ENCODE peak calls at places on chromosome 15, in eight cellular contexts. H, U, P, J, Y, Z, L and K are unnamed samples.

GRCh38 chr15:94744080-94744793 is 512.9 kb downstream of the MCTP2 start:
- DNase-seq in Z (no peak), U (no peak), Y (no peak), J (no peak), L (no peak), H (no peak), P (no peak), K (no peak)

GRCh38 chr15:52749250-52749649 is 40.9 kb downstream of the ONECUT1 start:
- DNase-seq in L (no peak), Y (no peak), J (no peak), U (no peak), P (no peak), H (no peak), Z (no peak), K (no peak)

GRCh38 chr15:37819191-37819590 is 115.2 kb upstream of the TMCO5A start:
- DNase-seq in Z (no peak), J (no peak), L (no peak), Y (no peak), H (no peak), P (peak), U (no peak), K (no peak)

GRCh38 chr15:32998182-32998581 is 196.3 kb downstream of the FMN1 start:
- DNase-seq in H (no peak), U (no peak), P (no peak), Z (no peak), L (peak), J (no peak), Y (no peak), K (no peak)

GRCh38 chr15:48636511-48636910 is 9.0 kb downstream of the FBN1 start:
- DNase-seq in L (no peak), H (no peak), P (no peak), U (no peak), J (no peak), Z (no peak), Y (no peak), K (no peak)

GRCh38 chr15:71648095-71648494 is 162.3 kb upstream of the NR2E3 start:
- DNase-seq in H (no peak), Y (no peak), Z (no peak), P (no peak), U (no peak), J (no peak), L (no peak), K (no peak)

GRCh38 chr15:71093089-71094024 is 21.9 kb upstream of the THSD4 start:
- DNase-seq in Y (no peak), H (peak), L (peak), Z (no peak), U (no peak), P (peak), J (no peak), K (no peak)

GRCh38 chr15:73578036-73578435 is 55.2 kb downstream of the NPTN start:
- DNase-seq in Y (no peak), U (no peak), L (no peak), Z (no peak), H (peak), J (no peak), P (no peak), K (no peak)

GRCh38 chr15:78438595-78439285 is 724 bp downstream of the IREB2 start:
- DNase-seq in J (no peak), U (no peak), Y (peak), Z (no peak), P (peak), H (no peak), L (peak), K (peak)

GRCh38 chr15:54374184-54374947 is 396.1 kb downstream of the UNC13C start:
- DNase-seq in Z (no peak), J (no peak), L (no peak), U (no peak), P (no peak), H (no peak), Y (peak), K (no peak)

GRCh38 chr15:78012643-78013077 is 64.9 kb downstream of the TBC1D2B start:
- DNase-seq in L (peak), J (no peak), Y (no peak), P (peak), H (peak), U (peak), Z (peak), K (no peak)

GRCh38 chr15:62940755-62941361 is 101.7 kb upstream of the TPM1 start:
- DNase-seq in Y (no peak), Z (peak), P (peak), U (no peak), L (peak), J (peak), H (peak), K (peak)
- H3K4me3 ChIP-seq in Y (no peak), Z (no peak), P (no peak), U (no peak), L (no peak), J (no peak), H (no peak), K (no peak)

DNA sequence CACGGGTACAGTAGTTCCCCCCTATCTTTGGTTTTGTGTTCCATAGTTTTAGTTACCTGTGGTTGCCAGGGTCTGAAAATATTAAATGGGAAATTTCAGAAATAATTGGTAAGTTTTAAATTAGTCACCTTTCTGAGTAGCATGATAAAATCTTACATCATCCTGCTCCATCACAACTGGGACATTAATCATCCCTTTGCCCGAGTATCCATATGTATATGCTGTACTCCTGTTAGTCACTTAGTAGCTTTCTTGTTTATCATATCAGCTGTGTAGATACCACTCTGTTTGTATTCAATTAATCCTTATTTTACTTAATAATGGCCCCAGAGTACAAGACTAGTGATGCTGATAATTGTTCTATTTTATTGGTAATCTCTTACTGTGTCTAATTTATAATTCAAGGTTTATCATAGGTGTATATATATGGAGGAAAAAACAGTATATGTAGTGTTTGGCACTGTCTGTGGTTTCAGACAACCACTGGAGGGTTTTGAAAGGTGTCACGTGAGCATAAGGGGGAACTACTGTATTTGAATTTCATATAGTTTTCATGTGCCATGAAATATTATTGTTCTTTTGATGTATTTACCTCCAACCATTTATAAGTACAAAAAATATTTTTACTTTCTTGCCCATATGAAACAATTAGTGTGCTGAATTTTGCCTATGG is 41.4 kb downstream of the CTDSPL2 start:
- DNase-seq in U (no peak), Z (no peak), P (peak), H (no peak), Y (no peak), L (no peak), J (no peak), K (no peak)
- H3K27ac ChIP-seq in U (no peak), Z (no peak), P (no peak), H (no peak), Y (no peak), L (no peak), J (no peak), K (no peak)

DNA sequence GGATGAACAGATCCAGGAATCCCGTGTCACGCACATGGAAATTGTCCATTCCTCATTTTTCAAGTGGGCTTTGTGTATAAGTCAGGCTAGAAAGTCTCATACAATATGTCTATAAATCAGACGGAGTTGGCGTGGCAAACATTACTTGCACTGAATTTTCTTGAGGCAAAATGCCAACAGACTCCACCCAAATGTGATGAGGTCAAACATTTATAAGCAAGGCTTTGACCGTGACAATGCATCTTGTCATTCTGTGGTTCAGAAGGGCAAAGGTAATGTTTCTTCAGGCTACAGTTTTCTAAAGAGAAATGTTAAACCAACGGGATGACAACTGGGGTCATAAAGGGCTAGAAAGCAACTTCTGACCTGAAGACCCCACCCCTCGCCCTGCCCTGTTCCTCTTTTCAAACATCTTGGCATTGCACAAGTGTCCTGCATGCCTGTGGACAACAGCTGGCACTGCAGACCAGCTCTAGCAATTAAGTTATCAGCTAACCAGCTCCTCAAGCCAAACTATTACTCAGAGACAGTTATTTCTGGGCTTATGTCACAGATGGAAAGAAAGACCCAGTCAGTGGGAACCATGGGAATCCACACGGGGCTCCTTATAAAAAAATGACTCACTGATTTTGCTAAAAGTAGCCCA is 36.5 kb upstream of the SPTBN5 start:
- DNase-seq in H (peak), J (peak), Y (no peak), U (peak), P (peak), L (peak), Z (no peak), K (no peak)
- TF ChIP-seq CTCF in H (peak), J (peak), Y (no peak), U (peak), P (peak), L (no peak), Z (peak), K (no peak)

GRCh38 chr15:90680371-90680935 is 36.7 kb upstream of the BLM start:
- DNase-seq in J (no peak), H (no peak), U (no peak), P (peak), L (peak), Y (no peak), Z (peak), K (no peak)
- H3K4me3 ChIP-seq in J (no peak), H (no peak), U (no peak), P (no peak), L (no peak), Y (no peak), Z (no peak), K (no peak)

GRCh38 chr15:81498314-81498713 is 124.3 kb upstream of the TMC3 start:
- DNase-seq in P (no peak), J (no peak), H (no peak), U (no peak), Y (no peak), L (no peak), Z (no peak), K (no peak)
- H3K27ac ChIP-seq in P (no peak), J (no peak), H (no peak), U (no peak), Y (no peak), L (no peak), Z (no peak), K (no peak)

GRCh38 chr15:61634837-61635236 is 405.7 kb upstream of the RORA start:
- DNase-seq in U (no peak), Y (no peak), P (no peak), J (no peak), H (no peak), Z (no peak), L (no peak), K (no peak)
- TF ChIP-seq CTCF in U (no peak), Y (no peak), P (no peak), J (no peak), H (no peak), Z (no peak), L (no peak), K (no peak)

DNA sequence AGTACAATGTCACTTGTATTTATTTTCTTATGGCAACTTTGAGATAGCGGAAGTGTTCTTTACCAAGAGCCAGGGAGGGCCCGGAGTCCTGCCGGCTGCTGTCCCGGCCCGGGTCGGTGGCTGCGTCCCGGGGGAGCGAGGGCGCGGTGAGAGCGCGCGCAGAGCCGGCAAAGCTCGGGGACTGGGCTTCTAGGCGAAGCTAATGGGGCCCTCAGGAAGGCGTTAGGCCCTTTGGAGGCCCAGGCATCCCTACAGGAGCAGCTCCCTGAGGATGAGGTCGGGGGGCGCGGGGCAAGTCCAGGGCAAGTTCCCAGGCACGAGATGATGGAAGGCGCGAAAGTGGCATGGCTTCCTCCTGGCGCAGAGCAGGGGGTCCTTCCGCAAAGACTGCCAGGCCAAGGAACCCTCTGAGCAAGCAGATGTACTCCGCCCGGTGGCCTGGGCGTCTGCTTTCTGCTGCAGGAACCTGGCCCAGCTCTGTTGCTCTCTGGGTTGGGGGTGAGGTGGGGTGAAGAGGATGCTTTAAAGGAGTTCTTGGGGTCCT is 13.1 kb downstream of the NR2F2 start:
- DNase-seq in P (no peak), L (peak), J (no peak), U (no peak), Z (no peak), H (peak), Y (peak), K (no peak)
- H3K4me3 ChIP-seq in P (no peak), L (no peak), J (peak), U (peak), Z (peak), H (peak), Y (peak), K (peak)

GRCh38 chr15:62648954-62649353 is 393.6 kb upstream of the TPM1 start:
- DNase-seq in U (no peak), H (no peak), Z (no peak), L (peak), P (peak), J (no peak), Y (no peak), K (no peak)
- H3K27ac ChIP-seq in U (no peak), H (no peak), Z (no peak), L (no peak), P (no peak), J (no peak), Y (no peak), K (no peak)

DNA sequence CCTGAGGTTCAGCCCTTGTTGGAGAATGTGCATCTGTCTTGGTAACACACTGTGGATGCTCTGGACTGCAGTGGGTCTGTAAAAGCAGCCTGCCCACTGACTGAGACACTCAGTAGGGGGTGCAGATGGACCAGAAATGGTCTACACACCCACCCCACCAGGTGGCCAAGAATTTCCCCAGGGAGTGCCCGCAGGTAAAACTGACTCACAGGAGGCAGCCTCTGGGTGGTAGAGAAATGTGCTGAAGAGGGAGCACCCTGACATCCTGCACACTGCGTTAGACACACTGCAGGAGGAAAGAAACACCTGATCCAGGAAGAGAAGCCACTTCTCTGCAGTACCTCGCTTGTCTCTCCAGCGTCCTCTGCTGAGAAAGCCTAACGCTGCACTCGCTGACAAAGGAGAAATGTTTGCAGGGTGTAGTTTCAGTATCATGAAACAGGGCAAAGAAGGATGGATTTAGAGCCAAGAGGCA is 109.5 kb upstream of the ABHD17C start:
- DNase-seq in P (no peak), L (no peak), Z (no peak), U (no peak), J (no peak), Y (no peak), H (peak), K (no peak)
- TF ChIP-seq CTCF in P (no peak), L (no peak), Z (no peak), U (no peak), J (no peak), Y (peak), H (peak), K (no peak)